ENCODE peak calls at places on chromosomes 13 and 19, in six cellular contexts. V, U, K, N, G and E are unnamed samples.
A peak's percentile ranks its signal among the peaks of the same experiment; 100 is the strongest.

GRCh38 chr13:110797230-110797877 is 83.9 kb downstream of the ING1 start:
- DNase-seq in V (no peak), U (no peak), K (no peak), N (no peak), G (no peak), E (no peak)

GRCh38 chr13:48333976-48334375 is 30.4 kb downstream of the RB1 start:
- DNase-seq in V (peak; percentile 60), U (no peak), K (peak; percentile 44), N (no peak), G (no peak), E (no peak)

GRCh38 chr19:32581704-32582164 is 744 bp downstream of the PDCD5 start:
- DNase-seq in V (peak; percentile 43), U (peak; percentile 58), K (no peak), N (no peak), G (no peak), E (no peak)

GRCh38 chr13:46964789-46965527 is 68.1 kb upstream of the HTR2A start:
- DNase-seq in V (peak; percentile 87), U (no peak), K (peak; percentile 41), N (no peak), G (no peak), E (peak; percentile 38)

GRCh38 chr19:43697295-43697694 is 18.6 kb upstream of the IRGC start:
- DNase-seq in V (no peak), U (no peak), K (no peak), N (no peak), G (no peak), E (no peak)

GRCh38 chr19:46813570-46814358 is 25.4 kb upstream of the SLC1A5 start:
- DNase-seq in V (peak; percentile 46), U (peak; percentile 47), K (peak; percentile 43), N (no peak), G (no peak), E (no peak)

GRCh38 chr19:4660993-4661392 is 9.1 kb downstream of the MYDGF start:
- DNase-seq in V (no peak), U (no peak), K (no peak), N (no peak), G (no peak), E (no peak)

GRCh38 chr13:21478881-21479808 is 20.0 kb upstream of the ZDHHC20 start:
- DNase-seq in V (peak; percentile 77), U (no peak), K (peak; percentile 70), N (peak; percentile 50), G (no peak), E (peak; percentile 64)

GRCh38 chr19:10517361-10517759 is at the start of gene S1PR5:
- DNase-seq in V (no peak), U (peak; percentile 35), K (no peak), N (no peak), G (no peak), E (no peak)

GRCh38 chr19:13031917-13032623 is 36.8 kb downstream of the NFIX start:
- DNase-seq in V (peak; percentile 62), U (no peak), K (peak; percentile 54), N (no peak), G (no peak), E (no peak)

GRCh38 chr13:97306646-97307045 is 84.5 kb downstream of the MBNL2 start:
- DNase-seq in V (peak; percentile 58), U (no peak), K (no peak), N (no peak), G (no peak), E (no peak)

GRCh38 chr13:105436946-105437345 is 1098.5 kb downstream of the EFNB2 start:
- DNase-seq in V (no peak), U (no peak), K (no peak), N (no peak), G (no peak), E (no peak)

GRCh38 chr19:4009990-4010807 is 2.7 kb downstream of the PIAS4 start:
- DNase-seq in V (peak; percentile 15), U (no peak), K (no peak), N (no peak), G (no peak), E (no peak)

GRCh38 chr13:61417171-61417570 is 1.5 kb upstream of the PCDH20 start:
- DNase-seq in V (no peak), U (no peak), K (no peak), N (no peak), G (no peak), E (no peak)

GRCh38 chr19:43476606-43477005 is 11.2 kb upstream of the LYPD3 start:
- DNase-seq in V (peak; percentile 96), U (no peak), K (peak; percentile 75), N (peak; percentile 92), G (no peak), E (peak; percentile 52)

GRCh38 chr13:29496241-29496712 is 99.2 kb downstream of the SLC7A1 start:
- DNase-seq in V (no peak), U (no peak), K (no peak), N (no peak), G (peak; percentile 40), E (no peak)

GRCh38 chr13:33119886-33120543 is 103.8 kb downstream of the KL start:
- DNase-seq in V (no peak), U (peak; percentile 35), K (peak; percentile 81), N (no peak), G (no peak), E (no peak)

GRCh38 chr13:87676254-87677042 is 5.3 kb downstream of the SLITRK5 start:
- DNase-seq in V (no peak), U (no peak), K (no peak), N (no peak), G (no peak), E (no peak)

GRCh38 chr19:4391701-4392543 is 8.4 kb downstream of the SH3GL1 start:
- DNase-seq in V (peak; percentile 72), U (no peak), K (peak; percentile 81), N (no peak), G (no peak), E (no peak)

GRCh38 chr19:50861496-50862286 is 7.0 kb downstream of the KLK3 start:
- DNase-seq in V (no peak), U (no peak), K (no peak), N (no peak), G (no peak), E (no peak)

GRCh38 chr19:6767357-6768235 is at the start of gene SH2D3A:
- DNase-seq in V (no peak), U (peak; percentile 77), K (no peak), N (no peak), G (peak; percentile 93), E (no peak)

GRCh38 chr13:35489050-35489449 is 12.6 kb upstream of the MAB21L1 start:
- DNase-seq in V (peak; percentile 24), U (no peak), K (no peak), N (no peak), G (no peak), E (no peak)

GRCh38 chr19:58368561-58369360 is 6.2 kb upstream of the ZNF497 start:
- DNase-seq in V (no peak), U (no peak), K (no peak), N (no peak), G (no peak), E (no peak)

GRCh38 chr19:58367698-58368454 is 5.3 kb upstream of the ZNF497 start:
- DNase-seq in V (no peak), U (no peak), K (no peak), N (no peak), G (no peak), E (no peak)

GRCh38 chr19:58366576-58367430 is 4.3 kb upstream of the ZNF497 start:
- DNase-seq in V (no peak), U (no peak), K (no peak), N (no peak), G (no peak), E (no peak)

GRCh38 chr19:58374200-58374599 is 6.6 kb downstream of the ZNF837 start:
- DNase-seq in V (no peak), U (no peak), K (no peak), N (no peak), G (no peak), E (no peak)

DNA sequence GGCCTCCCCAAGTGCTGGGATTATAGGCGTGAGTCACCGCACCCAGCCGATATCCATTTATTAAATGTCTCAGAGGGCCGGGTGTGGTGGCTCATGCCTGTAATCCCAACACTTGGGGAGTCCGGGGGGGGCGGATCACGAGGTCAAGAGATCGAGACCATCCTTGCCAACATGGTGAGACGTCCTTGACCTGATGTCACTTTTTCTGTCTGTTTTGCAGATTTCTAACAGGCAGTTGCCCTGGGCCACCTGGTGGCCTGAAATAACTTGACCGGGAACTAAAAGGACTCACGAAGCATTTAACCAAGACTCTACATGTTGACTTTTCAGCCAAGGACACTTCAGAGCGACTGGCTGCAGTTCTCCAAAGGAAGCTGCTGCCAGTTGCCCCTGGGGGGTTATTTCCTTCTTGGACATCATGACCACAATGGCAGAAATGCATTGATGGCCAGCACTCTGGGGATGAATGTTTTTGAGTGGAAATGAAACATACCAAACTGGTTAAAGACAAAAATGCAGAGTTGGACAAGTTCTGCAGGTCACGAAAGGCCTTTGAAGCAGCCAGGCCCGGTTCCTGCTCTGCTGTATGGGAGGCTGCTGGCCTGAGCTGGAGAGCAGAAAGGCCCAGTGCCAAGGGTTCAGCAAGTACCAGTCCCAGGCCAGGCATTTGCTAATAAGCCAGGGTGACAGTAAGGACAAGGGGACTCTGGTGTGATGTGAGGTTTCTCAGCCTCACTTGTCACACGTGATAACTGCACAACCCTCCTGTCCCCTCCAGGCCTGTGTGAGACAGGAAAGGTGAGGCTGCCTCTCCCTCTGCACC is 8.3 kb downstream of the ZNF837 start:
- DNase-seq in V (no peak), U (no peak), K (no peak), N (no peak), G (no peak), E (no peak)
- TF ChIP-seq CTCF in V (no peak), U (no peak), K (peak; percentile 63), N (no peak), G (no peak), E (no peak)

GRCh38 chr19:45403781-45404556 is 900 bp downstream of the PPP1R13L start:
- DNase-seq in V (peak; percentile 31), U (peak; percentile 95), K (no peak), N (no peak), G (peak; percentile 59), E (no peak)
- TF ChIP-seq CTCF in V (peak; percentile 62), U (peak; percentile 77), K (peak; percentile 75), N (peak; percentile 43), G (peak; percentile 79), E (peak; percentile 58)

GRCh38 chr13:91157273-91158014 is 190.0 kb upstream of the MIR17HG start:
- DNase-seq in V (no peak), U (no peak), K (no peak), N (no peak), G (no peak), E (no peak)

GRCh38 chr13:91155512-91156114 is 191.9 kb upstream of the MIR17HG start:
- DNase-seq in V (no peak), U (no peak), K (no peak), N (no peak), G (no peak), E (no peak)

GRCh38 chr13:91154954-91155353 is 192.5 kb upstream of the MIR17HG start:
- DNase-seq in V (no peak), U (no peak), K (no peak), N (no peak), G (no peak), E (no peak)

GRCh38 chr13:91154553-91154952 is 192.9 kb upstream of the MIR17HG start:
- DNase-seq in V (peak; percentile 21), U (no peak), K (no peak), N (no peak), G (no peak), E (no peak)

GRCh38 chr13:91158015-91158390 is 189.5 kb upstream of the MIR17HG start:
- DNase-seq in V (no peak), U (no peak), K (no peak), N (no peak), G (no peak), E (no peak)
- TF ChIP-seq CTCF in V (no peak), U (no peak), K (no peak), N (no peak), G (no peak), E (no peak)

GRCh38 chr13:94968040-94968756 is 255.9 kb upstream of the SOX21 start:
- DNase-seq in V (no peak), U (peak; percentile 62), K (no peak), N (no peak), G (peak; percentile 4), E (no peak)
- TF ChIP-seq CTCF in V (no peak), U (peak; percentile 27), K (no peak), N (no peak), G (peak; percentile 2), E (no peak)